ENCODE peak calls at places on chromosomes 2 and 18, in nine cellular contexts. J is NB4; G is activated naive CD4-positive, alpha-beta T cell; Q is GM18507; L is BJ; X is nephron progenitor cell; P is foreskin fibroblast; W is activated CD4-positive, alpha-beta T cell treated with anti-CD3 and anti-CD28 coated beads, Interleukin-2, amount 50 U/mL, for 48 hours; O is stimulated activated CD4-positive, alpha-beta T cell treated with anti-CD3 and anti-CD28 coated beads, TNF-alpha, amount 100 ng/mL, for 4 hours. B is an unnamed sample.

GRCh38 chr2:75476778-75477177 is 84.0 kb downstream of the EVA1A start:
- DNase-seq in J (no peak), G (no peak), Q (no peak), L (no peak), X (no peak), P (peak; percentile 28), W (no peak), O (no peak), B (no peak)

GRCh38 chr2:72793798-72794447 is 31.9 kb downstream of the EXOC6B start:
- DNase-seq in J (no peak), G (no peak), Q (no peak), L (peak; percentile 22), X (no peak), P (peak; percentile 63), W (no peak), O (no peak), B (no peak)

GRCh38 chr2:116952254-116952653 is 862.2 kb upstream of the DDX18 start:
- DNase-seq in J (peak; percentile 26), G (no peak), Q (no peak), L (no peak), X (no peak), P (no peak), W (no peak), O (no peak), B (peak; percentile 23)

GRCh38 chr2:172239944-172240590 is 137.4 kb upstream of the DLX2 start:
- DNase-seq in J (no peak), G (no peak), Q (no peak), L (no peak), X (no peak), P (peak; percentile 45), W (no peak), O (no peak), B (no peak)

GRCh38 chr2:16206191-16206944 is 266.0 kb downstream of the MYCN start:
- DNase-seq in J (no peak), G (no peak), Q (no peak), L (no peak), X (no peak), P (no peak), W (no peak), O (no peak), B (no peak)

GRCh38 chr18:11502368-11502767 is 107.0 kb upstream of the SLC35G4 start:
- DNase-seq in J (no peak), G (no peak), Q (no peak), L (peak; percentile 31), X (no peak), P (peak; percentile 76), W (no peak), O (no peak), B (no peak)

GRCh38 chr2:219444566-219445091 is 10.0 kb downstream of the SPEG start:
- DNase-seq in J (no peak), G (no peak), Q (no peak), L (no peak), X (no peak), P (no peak), W (no peak), O (no peak), B (no peak)

GRCh38 chr2:70942900-70943871 is 7.5 kb downstream of the ATP6V1B1 start:
- DNase-seq in J (no peak), G (no peak), Q (no peak), L (no peak), X (peak; percentile 35), P (peak; percentile 25), W (no peak), O (no peak), B (no peak)

GRCh38 chr2:170009209-170009608 is 168.7 kb upstream of the MYO3B start:
- DNase-seq in J (no peak), G (no peak), Q (no peak), L (no peak), X (no peak), P (no peak), W (no peak), O (no peak), B (no peak)

GRCh38 chr2:86787701-86788100 is 3.0 kb downstream of the CD8A start:
- DNase-seq in J (peak; percentile 43), G (no peak), Q (no peak), L (no peak), X (no peak), P (no peak), W (no peak), O (no peak), B (peak; percentile 66)

GRCh38 chr2:21291281-21291825 is 167.6 kb downstream of the TDRD15 start:
- DNase-seq in J (no peak), G (no peak), Q (no peak), L (no peak), X (no peak), P (no peak), W (no peak), O (no peak), B (no peak)

GRCh38 chr2:120722603-120723421 is 12.9 kb upstream of the GLI2 start:
- DNase-seq in J (no peak), G (no peak), Q (no peak), L (no peak), X (no peak), P (peak; percentile 74), W (no peak), O (no peak), B (no peak)

GRCh38 chr2:45345331-45346305 is 265.4 kb downstream of the SRBD1 start:
- DNase-seq in J (peak; percentile 42), G (no peak), Q (no peak), L (no peak), X (no peak), P (no peak), W (no peak), O (no peak), B (no peak)

GRCh38 chr18:22230403-22231042 is 61.1 kb downstream of the GATA6 start:
- DNase-seq in J (no peak), G (no peak), Q (no peak), L (no peak), X (no peak), P (no peak), W (no peak), O (no peak), B (no peak)

GRCh38 chr2:47058061-47058931 is 96.8 kb downstream of the STPG4 start:
- DNase-seq in J (peak; percentile 90), G (no peak), Q (no peak), L (no peak), X (no peak), P (peak; percentile 90), W (no peak), O (no peak), B (peak; percentile 78)

GRCh38 chr2:10533811-10534321 is 85.7 kb upstream of the ODC1 start:
- DNase-seq in J (peak; percentile 92), G (no peak), Q (no peak), L (no peak), X (no peak), P (no peak), W (no peak), O (no peak), B (no peak)

GRCh38 chr2:113877651-113878594 is 12.0 kb upstream of the ACTR3 start:
- DNase-seq in J (no peak), G (no peak), Q (no peak), L (no peak), X (no peak), P (peak; percentile 81), W (no peak), O (no peak), B (no peak)

GRCh38 chr18:60010984-60011383 is 111.2 kb downstream of the PMAIP1 start:
- DNase-seq in J (no peak), G (no peak), Q (no peak), L (no peak), X (no peak), P (no peak), W (no peak), O (no peak), B (no peak)

GRCh38 chr2:8935984-8936383 is 67.5 kb downstream of the MBOAT2 start:
- DNase-seq in J (no peak), G (no peak), Q (no peak), L (no peak), X (no peak), P (no peak), W (no peak), O (no peak), B (no peak)

GRCh38 chr2:46385786-46386577 is 88.8 kb downstream of the EPAS1 start:
- DNase-seq in J (peak; percentile 87), G (no peak), Q (no peak), L (no peak), X (no peak), P (peak; percentile 59), W (no peak), O (no peak), B (no peak)

GRCh38 chr2:8455236-8456148 is 226.4 kb upstream of the ID2 start:
- DNase-seq in J (no peak), G (no peak), Q (no peak), L (no peak), X (no peak), P (no peak), W (no peak), O (no peak), B (no peak)

GRCh38 chr2:189799531-189799930 is 15.3 kb downstream of the PMS1 start:
- DNase-seq in J (peak; percentile 8), G (no peak), Q (no peak), L (no peak), X (no peak), P (peak; percentile 88), W (no peak), O (no peak), B (no peak)

GRCh38 chr2:238509151-238509820 is 82.6 kb downstream of the ASB1 start:
- DNase-seq in J (no peak), G (no peak), Q (no peak), L (no peak), X (no peak), P (peak; percentile 48), W (no peak), O (no peak), B (no peak)

GRCh38 chr2:217289153-217289908 is 429.5 kb upstream of the TNP1 start:
- DNase-seq in J (no peak), G (no peak), Q (no peak), L (no peak), X (no peak), P (peak; percentile 41), W (no peak), O (no peak), B (no peak)

GRCh38 chr2:240300261-240300821 is 135.1 kb upstream of the GPC1 start:
- DNase-seq in J (no peak), G (no peak), Q (no peak), L (no peak), X (no peak), P (no peak), W (no peak), O (no peak), B (no peak)

GRCh38 chr18:25594351-25594750 is 242.4 kb upstream of the ZNF521 start:
- DNase-seq in J (no peak), G (no peak), Q (no peak), L (no peak), X (no peak), P (peak; percentile 5), W (no peak), O (no peak), B (no peak)

GRCh38 chr18:68925268-68925667 is 127.4 kb downstream of the CCDC102B start:
- DNase-seq in J (peak; percentile 12), G (no peak), Q (peak; percentile 1), L (no peak), X (no peak), P (no peak), W (no peak), O (no peak), B (peak; percentile 67)

GRCh38 chr2:27647289-27647688 is 16.1 kb downstream of the SUPT7L start:
- DNase-seq in J (no peak), G (no peak), Q (no peak), L (no peak), X (no peak), P (peak; percentile 65), W (no peak), O (no peak), B (no peak)

GRCh38 chr2:27086722-27087446 is at the start of gene KHK:
- DNase-seq in J (no peak), G (no peak), Q (no peak), L (no peak), X (peak; percentile 58), P (peak; percentile 43), W (peak; percentile 55), O (no peak), B (peak; percentile 35)

GRCh38 chr2:108925286-108925685 is 63.7 kb downstream of the EDAR start:
- DNase-seq in J (no peak), G (no peak), Q (no peak), L (no peak), X (no peak), P (no peak), W (no peak), O (no peak), B (no peak)

GRCh38 chr2:71682341-71682740 is 229.0 kb downstream of the DYSF start:
- DNase-seq in J (no peak), G (no peak), Q (no peak), L (no peak), X (no peak), P (no peak), W (no peak), O (no peak), B (no peak)